ENCODE peak calls at places on chromosomes 4 and X, in eight cellular contexts. K, J, O, N, E, D, A and I are unnamed samples.
A peak's percentile ranks its signal among the peaks of the same experiment; 100 is the strongest.

GRCh38 chrX:71095033-71095432 is 618 bp upstream of the FOXO4 start:
- DNase-seq in D (no peak), K (no peak), E (no peak), N (no peak), O (no peak), J (no peak), A (no peak), I (no peak)

GRCh38 chrX:139831689-139832456 is 101.0 kb downstream of the ATP11C start:
- DNase-seq in E (peak; percentile 21), K (peak; percentile 18), A (peak; percentile 75), N (no peak), O (peak; percentile 38), D (peak; percentile 4), J (no peak), I (no peak)

GRCh38 chrX:15815779-15816452 is 25.6 kb downstream of the ZRSR2 start:
- DNase-seq in N (no peak), D (no peak), O (peak; percentile 56), E (no peak), J (no peak), A (peak; percentile 14), K (no peak), I (peak; percentile 30)

GRCh38 chr4:17336524-17336941 is 175.4 kb downstream of the QDPR start:
- DNase-seq in J (no peak), E (peak; percentile 56), K (no peak), D (peak; percentile 31), A (no peak), N (no peak), O (peak; percentile 91), I (peak; percentile 67)

GRCh38 chr4:89722517-89722916 is 114.4 kb downstream of the SNCA start:
- DNase-seq in O (no peak), D (no peak), N (no peak), J (no peak), K (no peak), A (no peak), E (no peak), I (no peak)

GRCh38 chr4:142080960-142081359 is 444.6 kb downstream of the IL15 start:
- DNase-seq in K (no peak), N (no peak), D (no peak), A (no peak), O (no peak), E (no peak), J (no peak), I (no peak)

GRCh38 chr4:6350646-6351045 is 81.0 kb downstream of the WFS1 start:
- DNase-seq in O (no peak), E (no peak), K (no peak), J (no peak), N (no peak), A (no peak), D (no peak), I (no peak)

GRCh38 chr4:98838977-98839618 is 89.8 kb downstream of the EIF4E start:
- DNase-seq in D (no peak), O (no peak), J (no peak), N (no peak), K (no peak), E (no peak), A (peak; percentile 38), I (no peak)

GRCh38 chr4:14254252-14254651 is 626.7 kb upstream of the BOD1L1 start:
- DNase-seq in E (peak; percentile 12), A (peak; percentile 53), N (no peak), D (peak; percentile 20), K (peak; percentile 31), J (peak; percentile 10), O (peak; percentile 18), I (no peak)

DNA sequence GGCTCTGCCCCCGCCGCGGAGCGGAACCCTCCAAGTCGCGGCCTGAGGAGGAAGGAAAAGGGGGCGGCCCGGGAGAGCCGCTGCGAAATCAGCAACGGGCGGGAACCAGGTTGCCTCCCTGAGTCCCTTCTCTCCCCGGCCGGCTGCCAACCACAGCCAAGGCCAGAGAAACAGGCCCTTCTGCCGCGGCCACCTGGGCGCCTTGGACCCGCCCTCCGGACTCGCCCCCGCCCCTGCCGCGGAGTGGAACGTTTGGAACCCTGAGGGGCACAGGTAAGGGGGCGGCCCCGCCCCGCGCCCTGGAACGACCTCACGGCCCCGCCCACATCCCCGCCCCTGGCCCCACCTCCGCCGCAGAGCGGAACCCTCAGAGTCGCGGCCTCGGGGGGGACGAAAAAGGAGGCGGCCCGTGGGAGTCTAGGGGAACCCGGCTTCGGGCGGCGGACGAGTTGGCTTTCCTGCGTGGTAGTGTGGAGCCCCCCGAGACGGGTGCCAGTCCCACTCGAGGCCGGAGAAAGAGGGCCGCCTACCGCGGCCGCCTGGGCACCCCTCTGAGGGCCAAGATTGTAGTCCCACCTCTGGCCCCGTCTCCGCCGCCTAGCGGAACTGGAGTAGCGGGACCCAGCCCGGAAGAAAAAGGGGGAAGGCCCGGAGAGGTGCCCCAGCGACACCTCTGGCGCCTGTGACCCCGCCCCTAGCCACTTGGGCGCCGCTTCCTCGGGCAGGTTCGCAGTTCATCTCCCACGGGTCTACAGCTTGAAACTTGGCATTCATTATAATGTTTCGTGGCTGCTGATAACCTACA is 669 bp upstream of the PHKA2 start:
- DNase-seq in A (peak; percentile 62), N (no peak), D (peak; percentile 76), J (peak; percentile 70), O (peak; percentile 90), E (peak; percentile 73), K (peak; percentile 67), I (peak; percentile 88)
- TF ChIP-seq CTCF in A (peak; percentile 33), N (peak; percentile 57), D (no peak), J (peak; percentile 49), O (peak; percentile 18), E (peak; percentile 59), K (peak; percentile 45), I (peak; percentile 10)

GRCh38 chrX:80432441-80432840 is 12.2 kb downstream of the TENT5D start:
- DNase-seq in K (no peak), E (no peak), J (no peak), O (no peak), A (no peak), D (no peak), N (no peak), I (no peak)

GRCh38 chrX:80432863-80433262 is 12.6 kb downstream of the TENT5D start:
- DNase-seq in N (no peak), D (no peak), J (no peak), E (peak; percentile 22), A (peak; percentile 3), O (no peak), K (peak; percentile 23), I (no peak)

GRCh38 chrX:80431502-80431832 is 11.2 kb downstream of the TENT5D start:
- DNase-seq in E (no peak), A (no peak), K (no peak), D (no peak), N (no peak), J (no peak), O (no peak), I (no peak)

DNA sequence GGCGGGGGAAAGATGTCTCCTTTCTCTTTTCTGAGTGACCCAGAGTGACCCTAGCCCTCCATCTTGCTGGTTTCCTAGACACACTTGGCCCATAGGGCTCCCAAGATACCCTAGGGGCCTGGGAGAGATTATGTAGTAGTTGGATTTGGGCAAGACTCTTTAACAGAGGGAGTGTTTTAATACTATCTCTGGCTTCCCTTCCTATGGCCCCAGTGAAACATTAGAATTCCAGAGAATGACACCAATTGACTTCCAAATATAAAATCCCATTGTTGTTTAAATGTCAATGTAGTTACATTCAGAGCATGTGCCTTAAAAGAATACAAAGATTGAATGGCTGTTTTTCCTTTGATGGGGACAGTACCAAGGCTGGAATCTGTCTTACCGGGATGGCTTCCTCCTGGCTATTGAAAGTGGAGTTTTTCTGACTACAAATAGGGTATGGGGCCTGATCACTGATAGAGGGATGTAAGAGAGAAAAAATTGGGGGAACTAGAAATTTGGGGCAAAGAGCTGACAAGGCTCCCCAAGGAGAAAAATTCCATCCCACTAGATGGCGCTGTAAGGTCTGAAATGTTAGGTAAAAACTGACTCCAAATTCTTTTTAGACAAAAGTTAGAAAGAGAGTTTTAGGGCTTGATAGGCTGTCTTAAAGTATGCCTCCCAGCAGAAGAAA is 10.7 kb downstream of the TENT5D start:
- DNase-seq in E (no peak), A (peak; percentile 2), K (no peak), N (no peak), D (no peak), J (no peak), O (peak; percentile 14), I (no peak)
- TF ChIP-seq CTCF in E (no peak), A (peak; percentile 18), K (no peak), N (peak; percentile 15), D (no peak), J (no peak), O (peak; percentile 26), I (no peak)

DNA sequence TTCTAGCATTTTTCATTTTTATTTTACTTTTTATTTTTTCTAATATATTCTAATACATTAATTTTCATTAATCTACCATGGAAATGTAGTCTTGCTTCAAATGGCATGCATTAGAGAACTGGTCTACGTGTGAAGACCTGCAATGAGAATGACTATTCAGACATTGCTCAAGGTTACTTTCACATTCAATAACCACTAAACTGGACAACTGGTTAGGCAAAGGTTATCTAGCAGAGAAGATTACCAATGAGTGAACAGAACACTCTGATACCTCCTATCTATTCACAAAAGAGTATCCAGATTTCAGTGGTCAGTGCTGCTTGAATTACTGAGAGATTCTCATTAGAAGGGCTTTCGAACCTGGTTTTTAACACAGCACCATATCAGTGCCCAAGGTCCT is 58.9 kb upstream of the ARHGAP24 start:
- DNase-seq in D (no peak), A (no peak), J (no peak), N (no peak), E (no peak), K (no peak), O (no peak), I (no peak)
- TF ChIP-seq CTCF in D (no peak), A (no peak), J (no peak), N (no peak), E (no peak), K (no peak), O (no peak), I (no peak)

DNA sequence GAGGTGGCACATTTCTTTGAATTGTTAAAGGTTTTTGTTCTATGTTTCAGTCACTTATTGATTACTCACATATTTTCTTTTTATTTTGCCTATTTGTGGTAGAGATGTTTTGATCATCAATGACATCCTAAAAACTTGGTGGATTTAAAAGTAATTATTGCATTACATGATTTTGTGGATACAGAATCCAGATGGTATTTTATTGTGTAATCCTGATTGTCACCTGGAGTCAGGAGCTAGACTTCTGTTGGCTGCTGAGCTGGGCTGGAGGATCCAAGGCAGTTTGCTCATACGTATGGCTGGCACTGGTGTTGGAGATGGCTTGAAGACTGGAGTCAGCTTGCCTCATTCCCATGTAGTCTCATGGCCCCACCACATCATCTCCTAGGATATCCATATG is 1009.6 kb upstream of the PCDH7 start:
- DNase-seq in O (no peak), K (no peak), N (no peak), J (no peak), D (no peak), E (no peak), A (no peak), I (no peak)
- TF ChIP-seq CTCF in O (no peak), K (no peak), N (no peak), J (no peak), D (no peak), E (no peak), A (no peak), I (no peak)